ENCODE peak calls at places on chromosomes 13 and 19, in six cellular contexts. Q is aorta, J is right atrium auricular region, E is brain microvascular endothelial cell, G is prostate gland, M is body of pancreas. S is an unnamed sample.

GRCh38 chr19:40599331-40600085 is 1.7 kb upstream of the LTBP4 start:
- DNase-seq in Q (no peak), J (no peak), E (no peak), G (no peak), M (no peak), S (no peak)

GRCh38 chr13:40341086-40341471 is 325.4 kb downstream of the FOXO1 start:
- DNase-seq in Q (no peak), J (no peak), E (no peak), G (no peak), M (no peak), S (no peak)

GRCh38 chr19:10419646-10420443 is 493 bp upstream of the PDE4A start:
- DNase-seq in Q (no peak), J (no peak), E (peak), G (no peak), M (no peak), S (no peak)

GRCh38 chr13:76455960-76456359 is 430.2 kb downstream of the KCTD12 start:
- DNase-seq in Q (no peak), J (no peak), E (peak), G (no peak), M (no peak), S (no peak)

GRCh38 chr13:27043013-27043412 is 128.6 kb downstream of the USP12 start:
- DNase-seq in Q (no peak), J (no peak), E (peak), G (no peak), M (no peak), S (peak)

GRCh38 chr13:40190656-40191100 is 475.8 kb downstream of the FOXO1 start:
- DNase-seq in Q (no peak), J (peak), E (peak), G (peak), M (peak), S (peak)

GRCh38 chr19:46678110-46678732 is 17.2 kb upstream of the DACT3 start:
- DNase-seq in Q (no peak), J (no peak), E (no peak), G (no peak), M (peak), S (no peak)

GRCh38 chr19:57887195-57887941 is 1.5 kb downstream of the ZNF814 start:
- DNase-seq in Q (no peak), J (no peak), E (no peak), G (no peak), M (no peak), S (no peak)

GRCh38 chr19:5691930-5692784 is 2.1 kb downstream of the RPL36 start:
- DNase-seq in Q (no peak), J (no peak), E (no peak), G (no peak), M (no peak), S (no peak)

GRCh38 chr19:35100588-35101533 is 14.8 kb upstream of the FXYD3 start:
- DNase-seq in Q (no peak), J (no peak), E (no peak), G (no peak), M (no peak), S (no peak)

GRCh38 chr19:2180114-2180513 is 16.4 kb downstream of the DOT1L start:
- DNase-seq in Q (no peak), J (no peak), E (no peak), G (no peak), M (no peak), S (no peak)

GRCh38 chr19:3801412-3802096 is 15.4 kb upstream of the MATK start:
- DNase-seq in Q (no peak), J (no peak), E (peak), G (peak), M (peak), S (no peak)

GRCh38 chr19:45953676-45954075 is 20.0 kb downstream of the NOVA2 start:
- DNase-seq in Q (no peak), J (no peak), E (no peak), G (no peak), M (no peak), S (no peak)

GRCh38 chr19:55467236-55468053 is 2.9 kb upstream of the C19orf85 start:
- DNase-seq in Q (peak), J (peak), E (no peak), G (peak), M (peak), S (no peak)

GRCh38 chr19:48025480-48025879 is 18.4 kb downstream of the CABP5 start:
- DNase-seq in Q (no peak), J (no peak), E (no peak), G (no peak), M (no peak), S (no peak)

GRCh38 chr19:48023518-48023917 is 20.4 kb downstream of the CABP5 start:
- DNase-seq in Q (no peak), J (no peak), E (no peak), G (no peak), M (no peak), S (no peak)

DNA sequence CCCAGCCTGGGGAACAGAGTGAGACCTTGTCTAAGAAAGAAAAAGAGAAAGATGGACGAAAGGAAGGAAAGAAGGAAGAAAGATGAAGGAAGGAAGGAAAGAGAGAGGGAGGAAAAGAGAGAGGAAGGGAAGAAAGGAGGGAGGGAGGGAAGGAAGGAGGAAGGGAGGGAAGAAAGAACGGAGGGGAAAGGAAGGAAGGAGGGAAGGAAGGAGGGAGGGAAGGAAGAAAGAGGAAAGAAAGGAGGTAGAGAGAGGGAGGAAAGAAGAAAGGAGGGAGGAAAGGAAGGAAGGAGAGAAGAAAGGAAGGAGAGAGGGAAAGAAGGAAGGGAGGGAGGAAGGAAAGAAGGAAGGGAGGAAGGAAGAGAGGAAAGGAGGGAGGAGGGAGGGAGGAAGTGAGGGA is 20.9 kb downstream of the CABP5 start:
- DNase-seq in Q (no peak), J (no peak), E (no peak), G (no peak), M (no peak), S (no peak)
- H3K27ac ChIP-seq in Q (no peak), J (no peak), E (no peak), G (no peak), M (no peak), S (no peak)

DNA sequence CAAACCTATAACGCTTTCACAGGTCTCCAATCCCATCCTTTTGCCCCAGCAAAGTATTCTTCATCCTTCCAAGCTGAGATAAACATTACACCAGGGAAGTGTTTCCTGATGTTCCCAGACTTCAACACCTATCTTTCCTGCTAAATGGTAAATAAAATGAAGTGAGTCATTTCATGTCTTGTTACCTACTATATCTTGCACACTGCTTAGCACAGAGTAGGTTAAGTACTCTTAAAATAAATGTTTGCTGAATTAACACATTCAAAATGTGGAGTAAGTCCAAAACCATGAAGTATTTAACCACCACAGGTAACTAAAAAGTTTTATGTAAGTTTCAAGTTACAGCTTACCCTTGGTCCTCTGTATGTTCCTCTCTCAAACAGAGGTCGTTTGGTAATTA is 3.4 kb downstream of the RBM26 start:
- DNase-seq in Q (no peak), J (no peak), E (no peak), G (no peak), M (no peak), S (no peak)
- H3K27ac ChIP-seq in Q (no peak), J (no peak), E (no peak), G (no peak), M (no peak), S (peak)

DNA sequence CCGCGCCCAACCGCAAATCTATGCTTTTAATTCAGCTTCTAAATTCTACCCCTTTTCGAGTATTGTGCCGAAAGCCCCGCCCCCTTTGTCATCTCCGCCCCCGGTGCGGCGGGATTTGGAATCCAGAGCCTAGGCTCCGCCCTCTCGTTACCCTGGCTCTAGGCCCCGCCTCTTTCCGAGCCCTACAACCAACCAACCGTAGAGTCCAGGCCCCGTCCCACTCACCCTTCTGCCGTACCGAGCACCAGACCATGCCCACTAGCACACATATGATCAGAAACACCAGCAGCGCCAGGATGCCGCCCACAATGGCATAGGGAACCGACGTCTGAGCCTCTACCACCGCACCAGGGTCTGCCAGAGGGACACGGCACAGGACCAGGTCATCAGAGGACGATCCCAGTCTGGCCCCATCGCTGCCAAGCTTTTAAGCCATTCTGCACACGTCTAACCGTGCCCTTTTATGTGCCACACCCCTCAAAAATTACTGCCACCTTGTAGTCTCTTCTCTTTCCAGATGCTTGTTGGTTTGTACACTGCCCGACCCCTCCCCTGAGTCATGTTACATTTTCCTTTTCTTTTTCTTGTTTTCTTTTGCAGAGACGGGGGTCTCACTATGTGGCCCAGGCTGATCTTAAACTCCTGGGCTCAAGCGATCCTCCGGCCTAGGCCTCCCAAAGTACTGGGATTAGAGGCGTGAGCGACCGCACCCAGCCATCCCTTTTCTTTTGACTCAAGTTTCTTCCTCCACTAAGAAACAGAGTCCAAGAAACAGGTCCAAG is 4.7 kb upstream of the ZNF428 start:
- DNase-seq in Q (no peak), J (no peak), E (no peak), G (no peak), M (no peak), S (no peak)
- H3K27ac ChIP-seq in Q (no peak), J (no peak), E (no peak), G (no peak), M (no peak), S (no peak)

DNA sequence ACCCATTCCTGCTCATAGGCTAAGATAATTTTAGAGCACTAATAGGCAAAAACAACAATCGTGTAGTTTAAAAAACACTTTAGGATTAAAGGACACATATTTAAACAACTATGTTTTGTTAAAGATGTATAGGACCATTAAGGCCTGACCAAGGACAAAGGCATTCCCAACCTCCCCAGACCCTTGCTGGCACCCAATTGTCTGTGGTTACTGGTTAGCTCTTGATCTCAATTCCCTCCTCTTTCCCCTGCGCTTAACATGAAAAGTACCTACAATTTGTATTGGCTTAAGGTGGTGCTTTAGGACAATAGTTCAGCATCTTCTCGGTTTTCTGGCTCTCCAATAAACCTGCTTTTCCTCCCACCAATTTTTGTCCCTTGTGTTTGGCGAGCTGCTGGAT is 51.0 kb downstream of the TEX26 start:
- DNase-seq in Q (no peak), J (no peak), E (no peak), G (no peak), M (no peak), S (no peak)
- H3K27ac ChIP-seq in Q (no peak), J (no peak), E (no peak), G (no peak), M (no peak), S (no peak)

DNA sequence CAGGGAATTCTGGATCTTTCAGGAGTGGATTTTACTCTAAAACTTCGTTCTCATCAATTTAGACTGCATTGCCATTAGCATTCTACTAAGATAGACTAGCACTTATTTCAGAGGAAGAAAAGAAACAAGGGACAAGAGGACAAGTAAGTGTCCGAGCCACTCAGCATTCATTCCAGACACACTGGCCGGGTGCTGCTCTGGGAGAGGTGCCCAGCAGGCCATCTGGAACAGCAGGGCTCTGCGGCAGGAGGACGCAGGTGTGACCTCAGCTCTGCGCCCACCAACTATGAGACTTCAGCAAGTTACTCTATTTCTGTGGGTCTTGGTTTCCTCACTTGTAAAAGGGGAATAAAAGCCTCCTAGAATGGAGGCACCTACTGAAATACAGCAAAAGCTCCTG is 4.2 kb downstream of the EPS15L1 start:
- DNase-seq in Q (no peak), J (no peak), E (no peak), G (no peak), M (peak), S (no peak)
- H3K27ac ChIP-seq in Q (no peak), J (peak), E (no peak), G (no peak), M (no peak), S (no peak)

S was measured in epithelial cell of prostate.